ENCODE peak calls at places on chromosomes 3 and 15, in four cellular contexts. A is HCT116, Q is H1, I is SK-N-SH. O is an unnamed sample.

GRCh38 chr3:69791111-69791510 is 51.8 kb downstream of the MITF start:
- DNase-seq in A (no peak), Q (no peak), I (no peak), O (no peak)

GRCh38 chr3:148955544-148956346 is 35.6 kb upstream of the GYG1 start:
- DNase-seq in A (peak; percentile 48), Q (no peak), I (peak; percentile 50), O (peak; percentile 76)

GRCh38 chr15:77622212-77622941 is 10.3 kb downstream of the LINGO1 start:
- DNase-seq in A (no peak), Q (no peak), I (peak; percentile 53), O (no peak)

GRCh38 chr3:185361920-185362319 is 1.0 kb upstream of the MAP3K13 start:
- DNase-seq in A (no peak), Q (no peak), I (no peak), O (no peak)

GRCh38 chr15:90161946-90162345 is 39.2 kb upstream of the SEMA4B start:
- DNase-seq in A (no peak), Q (no peak), I (no peak), O (no peak)

GRCh38 chr15:101313041-101313761 is 18.2 kb upstream of the SNRPA1 start:
- DNase-seq in A (no peak), Q (no peak), I (no peak), O (no peak)

GRCh38 chr3:148991219-148992026 is at the start of gene GYG1:
- DNase-seq in A (peak; percentile 60), Q (peak; percentile 33), I (peak; percentile 93), O (peak; percentile 76)

GRCh38 chr15:84947947-84948830 is 33.5 kb upstream of the PDE8A start:
- DNase-seq in A (no peak), Q (no peak), I (no peak), O (no peak)

GRCh38 chr15:71083349-71083748 is 31.9 kb upstream of the THSD4 start:
- DNase-seq in A (no peak), Q (no peak), I (no peak), O (no peak)

GRCh38 chr3:54122046-54122801 is at the start of gene CACNA2D3:
- DNase-seq in A (no peak), Q (no peak), I (peak; percentile 74), O (no peak)

GRCh38 chr3:52498134-52499054 is 3.3 kb downstream of the STAB1 start:
- DNase-seq in A (no peak), Q (no peak), I (no peak), O (no peak)

GRCh38 chr3:42700366-42701288 is 2.0 kb downstream of the HHATL start:
- DNase-seq in A (no peak), Q (no peak), I (peak; percentile 24), O (no peak)

GRCh38 chr3:55662683-55663082 is 175.6 kb upstream of the WNT5A start:
- DNase-seq in A (no peak), Q (no peak), I (no peak), O (no peak)

GRCh38 chr3:121781611-121782010 is 32.1 kb upstream of the GOLGB1 start:
- DNase-seq in A (no peak), Q (no peak), I (no peak), O (no peak)

GRCh38 chr15:45242289-45242688 is 9.7 kb upstream of the SLC28A2 start:
- DNase-seq in A (no peak), Q (no peak), I (no peak), O (no peak)

GRCh38 chr15:91471410-91471993 is 371.4 kb downstream of the SV2B start:
- DNase-seq in A (no peak), Q (no peak), I (no peak), O (no peak)

GRCh38 chr15:33584797-33585196 is 274.0 kb downstream of the RYR3 start:
- DNase-seq in A (no peak), Q (no peak), I (no peak), O (no peak)

GRCh38 chr15:35931942-35932341 is 386.0 kb upstream of the DPH6 start:
- DNase-seq in A (no peak), Q (no peak), I (no peak), O (no peak)

GRCh38 chr3:8482960-8483665 is 18.5 kb upstream of the LMCD1 start:
- DNase-seq in A (no peak), Q (no peak), I (no peak), O (no peak)

GRCh38 chr3:18124501-18124900 is 300.6 kb downstream of the SATB1 start:
- DNase-seq in A (peak; percentile 26), Q (no peak), I (no peak), O (no peak)

GRCh38 chr3:115245899-115246298 is 98.8 kb upstream of the ZBTB20 start:
- DNase-seq in A (no peak), Q (no peak), I (no peak), O (no peak)

GRCh38 chr3:117761992-117762944 is 1052.7 kb downstream of the TUSC7 start:
- DNase-seq in A (no peak), Q (no peak), I (peak; percentile 15), O (no peak)

GRCh38 chr15:94855409-94856266 is 624.3 kb downstream of the MCTP2 start:
- DNase-seq in A (no peak), Q (no peak), I (no peak), O (no peak)

GRCh38 chr15:85642693-85643058 is 152.0 kb downstream of the KLHL25 start:
- DNase-seq in A (no peak), Q (no peak), I (no peak), O (no peak)

GRCh38 chr3:44055951-44056350 is 185.7 kb upstream of the TOPAZ1 start:
- DNase-seq in A (no peak), Q (no peak), I (no peak), O (no peak)

GRCh38 chr3:98630416-98630815 is 37.0 kb upstream of the CPOX start:
- DNase-seq in A (no peak), Q (no peak), I (no peak), O (no peak)
- H3K4me3 ChIP-seq in A (no peak overlapping the region), Q (no peak overlapping the region), I (no peak overlapping the region), O (no peak overlapping the region)

DNA sequence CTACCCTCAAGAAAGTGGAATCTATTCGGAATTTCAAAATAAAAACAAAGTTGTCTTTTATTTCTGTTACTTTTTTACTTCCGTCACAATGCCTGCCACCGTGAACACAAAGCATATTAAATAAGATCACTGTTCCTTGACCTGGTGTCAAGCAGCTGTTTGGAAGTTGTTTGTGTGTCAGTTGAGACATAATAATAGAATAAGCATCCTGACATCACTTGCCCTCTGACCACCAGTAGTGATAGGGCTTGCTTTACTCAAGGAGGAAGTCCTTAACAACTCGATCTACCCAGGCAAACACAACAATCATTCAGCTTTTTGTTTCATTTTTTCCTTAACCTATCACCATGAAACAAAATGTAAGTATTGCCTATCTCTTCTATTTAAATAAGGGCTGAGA is 454.4 kb upstream of the RASGRP1 start:
- DNase-seq in A (no peak), Q (no peak), I (no peak), O (no peak)
- H3K9ac ChIP-seq in A (no peak overlapping the region), Q (no peak overlapping the region), I (no peak overlapping the region), O (no peak overlapping the region)

GRCh38 chr15:74541494-74542191 is 623 bp downstream of the ARID3B start:
- DNase-seq in A (no peak), Q (no peak), I (peak; percentile 68), O (peak; percentile 56)
- TF ChIP-seq YY1 in A (no peak), Q (no peak), I (no peak), O (no peak)

GRCh38 chr3:153050978-153051377 is 111.0 kb upstream of the RAP2B start:
- DNase-seq in A (no peak), Q (no peak), I (no peak), O (no peak)

GRCh38 chr3:153055217-153055616 is 106.8 kb upstream of the RAP2B start:
- DNase-seq in A (no peak), Q (no peak), I (no peak), O (no peak)

GRCh38 chr3:153055779-153056178 is 106.2 kb upstream of the RAP2B start:
- DNase-seq in A (no peak), Q (no peak), I (no peak), O (no peak)

GRCh38 chr3:153052096-153052460 is 109.9 kb upstream of the RAP2B start:
- DNase-seq in A (peak; percentile 95), Q (no peak), I (no peak), O (no peak)

GRCh38 chr3:153051427-153052095 is 110.5 kb upstream of the RAP2B start:
- DNase-seq in A (peak; percentile 86), Q (no peak), I (no peak), O (no peak)
- H3K4me3 ChIP-seq in A (peak overlapping the region; percentile 28), Q (no peak overlapping the region), I (no peak overlapping the region), O (no peak overlapping the region)

GRCh38 chr3:126528419-126528799 is 4.5 kb downstream of the CHST13 start:
- DNase-seq in A (no peak), Q (no peak), I (no peak), O (no peak)

GRCh38 chr3:126528800-126529541 is 5.0 kb downstream of the CHST13 start:
- DNase-seq in A (no peak), Q (no peak), I (peak; percentile 78), O (no peak)

GRCh38 chr3:126530171-126531050 is 6.5 kb downstream of the CHST13 start:
- DNase-seq in A (no peak), Q (no peak), I (no peak), O (no peak)

GRCh38 chr3:126531051-126531330 is 7.0 kb downstream of the CHST13 start:
- DNase-seq in A (no peak), Q (no peak), I (no peak), O (no peak)

GRCh38 chr3:126529585-126530170 is 5.7 kb downstream of the CHST13 start:
- DNase-seq in A (no peak), Q (no peak), I (no peak), O (no peak)
- H3K9ac ChIP-seq in A (no peak overlapping the region), Q (no peak overlapping the region), I (no peak overlapping the region), O (no peak overlapping the region)

GRCh38 chr15:42037650-42038049 is 16.8 kb upstream of the PLA2G4E start:
- DNase-seq in A (no peak), Q (no peak), I (no peak), O (no peak)
- TF ChIP-seq YY1 in A (no peak), Q (no peak), I (no peak), O (no peak)

GRCh38 chr3:11638669-11639402 is 4.9 kb downstream of the VGLL4 start:
- DNase-seq in A (no peak), Q (no peak), I (peak; percentile 59), O (no peak)

GRCh38 chr3:11640009-11640673 is 3.6 kb downstream of the VGLL4 start:
- DNase-seq in A (no peak), Q (no peak), I (no peak), O (no peak)

GRCh38 chr3:11635671-11636371 is 7.9 kb downstream of the VGLL4 start:
- DNase-seq in A (no peak), Q (no peak), I (no peak), O (no peak)

GRCh38 chr3:11636372-11636760 is 7.3 kb downstream of the VGLL4 start:
- DNase-seq in A (no peak), Q (no peak), I (no peak), O (no peak)

DNA sequence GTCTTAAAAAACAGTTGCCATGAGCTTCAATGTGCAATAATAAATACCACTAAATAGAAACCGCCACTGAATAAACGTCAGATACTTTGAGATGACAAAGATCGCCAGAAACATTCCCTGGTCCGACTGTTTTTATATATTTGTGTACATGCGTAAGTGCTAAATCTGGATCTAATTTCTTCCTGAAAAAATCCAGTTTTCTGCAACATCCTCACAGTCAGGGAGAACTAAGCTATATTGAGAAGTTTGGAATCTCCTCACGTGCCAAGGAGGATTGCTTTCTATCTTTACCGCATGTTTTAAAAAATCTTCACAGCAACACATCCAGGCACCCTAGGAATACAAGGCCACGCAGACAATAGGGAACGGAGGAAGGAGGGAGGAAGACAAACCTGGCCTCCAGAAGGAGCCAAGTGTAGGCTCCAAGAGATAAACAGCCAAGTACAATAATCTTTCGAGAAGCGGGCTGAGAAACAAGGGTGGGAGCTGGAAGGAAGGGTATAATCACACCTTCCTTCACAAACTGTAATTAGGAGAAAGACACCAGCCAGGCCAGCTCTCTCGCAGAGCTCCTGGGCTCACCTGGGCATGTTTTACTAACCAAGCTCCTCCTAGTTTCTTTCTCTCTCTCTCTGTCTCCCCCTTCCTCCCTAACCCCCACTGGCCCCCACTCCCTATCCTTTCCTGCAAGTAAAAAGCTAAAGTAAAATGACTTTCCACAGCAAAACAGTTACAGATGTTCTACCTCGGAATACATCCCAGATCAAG is 5.6 kb downstream of the VGLL4 start:
- DNase-seq in A (no peak), Q (no peak), I (peak; percentile 27), O (no peak)
- H3K4me3 ChIP-seq in A (no peak overlapping the region), Q (no peak overlapping the region), I (peak overlapping the region; percentile 30), O (no peak overlapping the region)